ENCODE peak calls at places on chromosomes 12 and 14, in eight cellular contexts. A is osteocyte, M is endothelial cell, G is PC-9, L is stomach, V is B cell, P is nephron progenitor cell, Y is ovary. K is an unnamed sample.

GRCh38 chr14:50955373-50956043 is 11.2 kb upstream of the PYGL start:
- DNase-seq in A (no peak), M (peak), G (peak), L (no peak), V (no peak), P (peak), Y (no peak), K (no peak)

GRCh38 chr14:92945959-92946846 is 23.3 kb downstream of the CHGA start:
- DNase-seq in A (peak), M (no peak), G (peak), L (peak), V (no peak), P (no peak), Y (peak), K (no peak)

GRCh38 chr12:84619053-84619452 is 293.5 kb downstream of the SLC6A15 start:
- DNase-seq in A (no peak), M (no peak), G (no peak), L (no peak), V (no peak), P (no peak), Y (no peak), K (no peak)

GRCh38 chr12:724194-724855 is 28.1 kb upstream of the WNK1 start:
- DNase-seq in A (no peak), M (no peak), G (peak), L (no peak), V (peak), P (no peak), Y (no peak), K (no peak)

GRCh38 chr12:109726511-109727038 is 12.9 kb downstream of the FAM222A start:
- DNase-seq in A (no peak), M (no peak), G (no peak), L (no peak), V (no peak), P (no peak), Y (no peak), K (no peak)

GRCh38 chr14:33693237-33693636 is 257.6 kb downstream of the EGLN3 start:
- DNase-seq in A (no peak), M (no peak), G (no peak), L (no peak), V (no peak), P (no peak), Y (no peak), K (no peak)

GRCh38 chr12:100266163-100266801 is 597 bp downstream of the DEPDC4 start:
- DNase-seq in A (no peak), M (no peak), G (peak), L (no peak), V (no peak), P (no peak), Y (no peak), K (no peak)

GRCh38 chr14:50070840-50071548 is 45.4 kb downstream of the VCPKMT start:
- DNase-seq in A (no peak), M (no peak), G (no peak), L (no peak), V (no peak), P (no peak), Y (no peak), K (no peak)

GRCh38 chr12:91931110-91931509 is 214.5 kb downstream of the BTG1 start:
- DNase-seq in A (no peak), M (no peak), G (no peak), L (peak), V (no peak), P (no peak), Y (peak), K (no peak)

GRCh38 chr12:51871918-51872688 is 15.8 kb upstream of the ANKRD33 start:
- DNase-seq in A (no peak), M (no peak), G (no peak), L (no peak), V (no peak), P (peak), Y (no peak), K (no peak)

GRCh38 chr12:109760930-109761630 is 47.5 kb downstream of the FAM222A start:
- DNase-seq in A (no peak), M (no peak), G (no peak), L (peak), V (peak), P (no peak), Y (peak), K (peak)

GRCh38 chr12:47902131-47902639 is 2.6 kb downstream of the VDR start:
- DNase-seq in A (no peak), M (no peak), G (no peak), L (no peak), V (no peak), P (no peak), Y (no peak), K (no peak)

GRCh38 chr12:47903927-47904646 is 707 bp downstream of the VDR start:
- DNase-seq in A (no peak), M (no peak), G (peak), L (peak), V (no peak), P (no peak), Y (peak), K (no peak)

GRCh38 chr12:47905313-47905730 is 528 bp upstream of the VDR start:
- DNase-seq in A (no peak), M (peak), G (peak), L (peak), V (no peak), P (peak), Y (peak), K (peak)

GRCh38 chr12:47903151-47903611 is 1.6 kb downstream of the VDR start:
- DNase-seq in A (no peak), M (no peak), G (peak), L (peak), V (no peak), P (no peak), Y (no peak), K (no peak)

GRCh38 chr12:47904647-47905312 is at the start of gene VDR:
- DNase-seq in A (no peak), M (peak), G (peak), L (peak), V (peak), P (peak), Y (peak), K (peak)
- TF ChIP-seq CTCF in A (peak), M (no peak), G (peak), L (peak), V (no peak), P (no peak), Y (no peak), K (no peak)

GRCh38 chr12:70849265-70849960 is 71.1 kb downstream of the PTPRR start:
- DNase-seq in A (no peak), M (no peak), G (no peak), L (no peak), V (no peak), P (no peak), Y (no peak), K (no peak)
- TF ChIP-seq CTCF in A (peak), M (no peak), G (peak), L (peak), V (no peak), P (peak), Y (no peak), K (peak)

GRCh38 chr14:63438065-63438757 is 105.0 kb downstream of the PPP2R5E start:
- DNase-seq in A (no peak), M (no peak), G (peak), L (peak), V (no peak), P (no peak), Y (peak), K (no peak)
- TF ChIP-seq CTCF in A (peak), M (no peak), G (peak), L (no peak), V (no peak), P (no peak), Y (no peak), K (no peak)

GRCh38 chr12:78002878-78003277 is 172.2 kb downstream of the NAV3 start:
- DNase-seq in A (no peak), M (no peak), G (no peak), L (no peak), V (no peak), P (no peak), Y (no peak), K (no peak)
- TF ChIP-seq CTCF in A (peak), M (no peak), G (no peak), L (no peak), V (no peak), P (no peak), Y (no peak), K (no peak)

DNA sequence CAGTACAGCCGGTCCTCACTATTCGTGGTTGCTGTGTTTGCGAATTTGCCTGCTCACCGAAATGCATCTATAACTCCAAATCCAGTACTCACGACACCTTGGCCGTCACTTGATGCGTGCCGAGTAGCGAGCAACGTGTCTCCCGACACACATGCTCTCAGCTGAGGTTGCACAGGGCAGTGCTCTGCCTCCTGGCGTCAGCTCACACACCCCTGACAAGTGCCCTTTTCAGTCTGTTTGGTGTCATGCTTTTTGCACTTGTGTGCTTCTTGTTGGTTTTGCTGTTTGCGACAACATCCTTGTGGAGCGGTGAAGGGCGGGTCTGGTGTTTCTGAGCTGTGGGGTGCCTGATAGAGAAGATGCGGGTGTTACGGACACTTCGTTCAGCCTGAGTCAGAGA is 110.4 kb upstream of the RFLNA start:
- DNase-seq in A (no peak), M (no peak), G (no peak), L (no peak), V (no peak), P (no peak), Y (no peak), K (no peak)
- TF ChIP-seq CTCF in A (no peak), M (no peak), G (no peak), L (no peak), V (no peak), P (no peak), Y (no peak), K (no peak)

GRCh38 chr14:57297852-57298251 is 29.1 kb downstream of the AP5M1 start:
- DNase-seq in A (no peak), M (no peak), G (no peak), L (no peak), V (no peak), P (no peak), Y (no peak), K (no peak)

GRCh38 chr14:57295261-57295660 is 26.5 kb downstream of the AP5M1 start:
- DNase-seq in A (no peak), M (no peak), G (no peak), L (no peak), V (no peak), P (no peak), Y (no peak), K (no peak)

GRCh38 chr14:57290753-57291152 is 22.0 kb downstream of the AP5M1 start:
- DNase-seq in A (no peak), M (no peak), G (no peak), L (no peak), V (no peak), P (no peak), Y (no peak), K (no peak)

GRCh38 chr14:57291692-57292647 is 23.2 kb downstream of the AP5M1 start:
- DNase-seq in A (no peak), M (no peak), G (no peak), L (no peak), V (no peak), P (no peak), Y (no peak), K (no peak)

DNA sequence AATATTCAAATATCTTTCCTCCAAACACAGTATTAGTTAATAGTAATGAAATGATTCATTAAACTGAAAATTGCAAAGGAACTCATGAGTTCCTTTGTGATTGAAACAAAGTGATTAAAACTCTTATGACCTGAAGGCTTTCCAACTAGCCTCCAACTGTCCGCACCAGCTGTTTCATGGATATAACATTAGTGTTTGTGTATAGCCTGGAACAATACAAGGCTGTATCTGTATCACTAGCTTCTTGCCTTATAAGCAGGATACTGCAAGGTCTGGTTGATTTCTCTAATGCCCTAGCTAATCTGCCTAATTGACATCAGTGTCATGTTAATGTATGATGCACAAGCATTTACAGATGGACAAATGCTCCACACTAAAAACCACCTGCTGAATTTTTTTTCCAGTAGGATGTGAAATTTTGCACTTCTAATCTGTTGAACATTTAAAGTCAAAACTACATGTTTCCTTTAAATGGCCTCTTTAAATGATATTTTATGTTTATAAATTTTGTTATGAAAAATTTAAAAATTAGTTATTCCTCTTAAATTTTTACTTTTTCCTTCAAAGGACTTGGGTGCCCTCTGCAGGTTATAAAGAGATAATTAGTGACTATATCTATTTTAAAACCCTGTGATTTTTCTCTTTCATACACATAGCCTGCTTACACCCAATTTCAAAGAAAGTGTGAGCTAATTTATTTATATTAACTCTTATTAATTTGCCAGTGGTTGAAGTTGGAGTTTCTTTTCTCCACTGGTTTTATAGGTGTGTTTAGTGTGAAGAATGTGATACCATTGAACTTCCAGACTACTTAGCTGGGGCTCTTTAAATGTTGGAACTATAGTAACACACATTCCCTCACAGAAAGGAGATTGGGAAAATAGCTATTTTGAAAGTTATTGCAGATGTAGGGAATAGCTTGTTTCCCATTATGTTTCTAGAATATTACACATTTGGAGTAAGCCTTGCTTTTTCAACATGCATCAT is 25.4 kb downstream of the AP5M1 start:
- DNase-seq in A (no peak), M (no peak), G (no peak), L (no peak), V (no peak), P (no peak), Y (no peak), K (no peak)
- TF ChIP-seq CTCF in A (peak), M (peak), G (peak), L (no peak), V (peak), P (peak), Y (no peak), K (peak)

GRCh38 chr14:106037380-106037779 is 511.0 kb downstream of the TMEM121 start:
- DNase-seq in A (no peak), M (no peak), G (no peak), L (no peak), V (no peak), P (no peak), Y (no peak), K (no peak)
- TF ChIP-seq CTCF in A (no peak), M (no peak), G (peak), L (no peak), V (no peak), P (no peak), Y (no peak), K (no peak)